ENCODE peak calls at places on chromosomes 16 and 17, in four cellular contexts. One of them, this sample, is unnamed.

GRCh38 chr17:33786478-33786877 is 468.6 kb upstream of the CCL2 start:
- DNase-seq in cardiac muscle cell: no peak
- DNase-seq in HAP-1: no peak
- DNase-seq in A549: no peak
- DNase-seq in this sample: no peak

GRCh38 chr17:57418463-57419246 is 162.3 kb downstream of the MSI2 start:
- DNase-seq in cardiac muscle cell: no peak
- DNase-seq in HAP-1: no peak
- DNase-seq in A549: no peak
- DNase-seq in this sample: no peak

GRCh38 chr17:56593073-56593740 is at the start of gene NOG:
- DNase-seq in cardiac muscle cell: peak; percentile 12
- DNase-seq in HAP-1: peak; percentile 86
- DNase-seq in A549: peak; percentile 80
- DNase-seq in this sample: peak; percentile 60

GRCh38 chr16:66554492-66554891 is 2.1 kb downstream of the CKLF start:
- DNase-seq in cardiac muscle cell: no peak
- DNase-seq in HAP-1: no peak
- DNase-seq in A549: no peak
- DNase-seq in this sample: no peak

GRCh38 chr16:50953266-50953665 is 197.8 kb downstream of the SALL1 start:
- DNase-seq in cardiac muscle cell: no peak
- DNase-seq in HAP-1: no peak
- DNase-seq in A549: no peak
- DNase-seq in this sample: no peak

GRCh38 chr16:85600905-85601639 is 12.1 kb upstream of the GSE1 start:
- DNase-seq in cardiac muscle cell: no peak
- DNase-seq in HAP-1: no peak
- DNase-seq in A549: no peak
- DNase-seq in this sample: no peak

GRCh38 chr16:29290631-29291247 is 115.8 kb downstream of the NPIPB11 start:
- DNase-seq in cardiac muscle cell: peak; percentile 94
- DNase-seq in HAP-1: peak; percentile 80
- DNase-seq in A549: peak; percentile 94
- DNase-seq in this sample: peak; percentile 88

GRCh38 chr16:85055503-85056210 is 28.1 kb downstream of the KIAA0513 start:
- DNase-seq in cardiac muscle cell: peak; percentile 72
- DNase-seq in HAP-1: no peak
- DNase-seq in A549: no peak
- DNase-seq in this sample: peak; percentile 59

GRCh38 chr17:38352245-38353083 is 820 bp downstream of the SOCS7 start:
- DNase-seq in cardiac muscle cell: peak; percentile 31
- DNase-seq in HAP-1: peak; percentile 46
- DNase-seq in A549: no peak
- DNase-seq in this sample: peak; percentile 44

GRCh38 chr17:6147054-6147453 is 76.9 kb downstream of the WSCD1 start:
- DNase-seq in cardiac muscle cell: no peak
- DNase-seq in HAP-1: no peak
- DNase-seq in A549: no peak
- DNase-seq in this sample: no peak

GRCh38 chr16:66182592-66182991 is 183.9 kb upstream of the CDH5 start:
- DNase-seq in cardiac muscle cell: no peak
- DNase-seq in HAP-1: no peak
- DNase-seq in A549: no peak
- DNase-seq in this sample: no peak

GRCh38 chr16:30658731-30659506 is 688 bp downstream of the FBRS start:
- DNase-seq in cardiac muscle cell: peak; percentile 99
- DNase-seq in HAP-1: peak; percentile 58
- DNase-seq in A549: peak; percentile 99
- DNase-seq in this sample: peak; percentile 91